ENCODE peak calls at places on chromosomes 13 and 19, in five cellular contexts. R is AG04449; P is cerebellar nuclear complex; C is cardiac muscle cell; J is stimulated activated CD8-positive, alpha-beta memory T cell treated with anti-CD3 and anti-CD28 coated beads, Interleukin-4, amount 100 ng/mL, for 4 hours. E is an unnamed sample.

GRCh38 chr13:113644800-113645199 is 13.2 kb downstream of the ATP4B start:
- DNase-seq in R (no peak), P (no peak), C (no peak), J (no peak), E (no peak)

GRCh38 chr19:44367024-44367423 is 10.5 kb upstream of the ZNF112 start:
- DNase-seq in R (no peak), P (no peak), C (no peak), J (no peak), E (no peak)

GRCh38 chr13:52850396-52851152 is 2.1 kb upstream of the PCDH8 start:
- DNase-seq in R (no peak), P (no peak), C (peak), J (no peak), E (no peak)

GRCh38 chr19:53877361-53877766 is 4.6 kb upstream of the PRKCG start:
- DNase-seq in R (no peak), P (no peak), C (no peak), J (no peak), E (no peak)

GRCh38 chr13:66399873-66400272 is 830.3 kb downstream of the PCDH9 start:
- DNase-seq in R (no peak), P (no peak), C (no peak), J (no peak), E (no peak)

GRCh38 chr19:41924151-41925145 is 3.8 kb downstream of the ERFL start:
- DNase-seq in R (no peak), P (no peak), C (no peak), J (no peak), E (no peak)

GRCh38 chr13:37640499-37640898 is 41.9 kb upstream of the POSTN start:
- DNase-seq in R (no peak), P (no peak), C (peak), J (no peak), E (no peak)

GRCh38 chr19:7083076-7083956 is 13.8 kb downstream of the ZNF557 start:
- DNase-seq in R (no peak), P (no peak), C (no peak), J (no peak), E (no peak)

GRCh38 chr13:113922412-113923118 is 51.3 kb downstream of the C13orf46 start:
- DNase-seq in R (no peak), P (no peak), C (no peak), J (no peak), E (no peak)

GRCh38 chr19:15255359-15255990 is 23.2 kb upstream of the EPHX3 start:
- DNase-seq in R (no peak), P (no peak), C (no peak), J (no peak), E (no peak)

GRCh38 chr13:98484289-98485219 is 92.4 kb downstream of the STK24 start:
- DNase-seq in R (peak), P (no peak), C (peak), J (peak), E (peak)

GRCh38 chr19:54287456-54287855 is 6.5 kb upstream of the LILRB2 start:
- DNase-seq in R (peak), P (no peak), C (no peak), J (no peak), E (peak)